ENCODE peak calls at places on chromosome 3, in nine cellular contexts. E is A549, J is ovary, C is esophagus squamous epithelium, N is sigmoid colon, F is tibial nerve, K is upper lobe of left lung, D is GM12892, X is right lobe of liver. L is an unnamed sample.

GRCh38 chr3:101179637-101180036 is 140.7 kb downstream of the IMPG2 start:
- DNase-seq in E (no peak), J (no peak), C (no peak), N (no peak), F (no peak), K (no peak), D (no peak), X (no peak), L (no peak)

GRCh38 chr3:69250014-69250413 is 127.6 kb upstream of the LMOD3 start:
- DNase-seq in E (peak), J (no peak), C (no peak), N (no peak), F (no peak), K (no peak), D (no peak), X (peak), L (no peak)

GRCh38 chr3:55402886-55403605 is 84.1 kb downstream of the WNT5A start:
- DNase-seq in E (peak), J (no peak), C (no peak), N (no peak), F (no peak), K (no peak), D (no peak), X (peak), L (no peak)

GRCh38 chr3:32818431-32819085 is 761 bp downstream of the TRIM71 start:
- DNase-seq in E (no peak), J (no peak), C (no peak), N (no peak), F (no peak), K (peak), D (no peak), X (no peak), L (peak)

GRCh38 chr3:57078366-57079220 is 18.1 kb downstream of the SPATA12 start:
- DNase-seq in E (peak), J (peak), C (no peak), N (peak), F (peak), K (peak), D (peak), X (no peak), L (peak)

GRCh38 chr3:79085166-79085565 is 682.6 kb downstream of the ROBO1 start:
- DNase-seq in E (no peak), J (no peak), C (no peak), N (no peak), F (no peak), K (no peak), D (no peak), X (no peak), L (no peak)

GRCh38 chr3:146557745-146558144 is 13.3 kb upstream of the PLSCR1 start:
- DNase-seq in E (no peak), J (no peak), C (no peak), N (no peak), F (no peak), K (no peak), D (no peak), X (no peak), L (no peak)

GRCh38 chr3:67076607-67077006 is 78.5 kb downstream of the KBTBD8 start:
- DNase-seq in E (no peak), J (no peak), C (no peak), N (no peak), F (no peak), K (no peak), D (no peak), X (no peak), L (no peak)

GRCh38 chr3:136860541-136860940 is 1.5 kb upstream of the NCK1 start:
- DNase-seq in E (no peak), J (no peak), C (no peak), N (no peak), F (no peak), K (no peak), D (no peak), X (no peak), L (no peak)

GRCh38 chr3:125103406-125103805 is 47.6 kb upstream of the HEG1 start:
- DNase-seq in E (no peak), J (no peak), C (no peak), N (no peak), F (no peak), K (no peak), D (no peak), X (no peak), L (no peak)

GRCh38 chr3:13497386-13497785 is 17.3 kb downstream of the HDAC11 start:
- DNase-seq in E (no peak), J (no peak), C (no peak), N (no peak), F (no peak), K (no peak), D (no peak), X (no peak), L (no peak)

GRCh38 chr3:11029948-11030347 is 37.4 kb downstream of the SLC6A1 start:
- DNase-seq in E (no peak), J (no peak), C (no peak), N (no peak), F (no peak), K (no peak), D (no peak), X (no peak), L (no peak)

GRCh38 chr3:72950801-72951200 is 45.8 kb upstream of the PPP4R2 start:
- DNase-seq in E (no peak), J (no peak), C (no peak), N (no peak), F (no peak), K (no peak), D (no peak), X (no peak), L (no peak)

GRCh38 chr3:23952646-23953045 is 7.6 kb downstream of the NR1D2 start:
- DNase-seq in E (no peak), J (no peak), C (no peak), N (no peak), F (no peak), K (no peak), D (no peak), X (no peak), L (no peak)

GRCh38 chr3:124834723-124835718 is 52.1 kb downstream of the ITGB5 start:
- DNase-seq in E (peak), J (peak), C (no peak), N (peak), F (no peak), K (peak), D (peak), X (peak), L (peak)

GRCh38 chr3:100002599-100003350 is 111.5 kb downstream of the FILIP1L start:
- DNase-seq in E (peak), J (no peak), C (no peak), N (peak), F (no peak), K (no peak), D (no peak), X (no peak), L (no peak)

GRCh38 chr3:59446775-59447465 is 397.1 kb upstream of the CFAP20DC start:
- DNase-seq in E (no peak), J (no peak), C (no peak), N (no peak), F (no peak), K (no peak), D (no peak), X (no peak), L (no peak)

GRCh38 chr3:128068156-128068620 is 16.0 kb downstream of the SEC61A1 start:
- DNase-seq in E (peak), J (no peak), C (no peak), N (no peak), F (no peak), K (no peak), D (no peak), X (no peak), L (peak)

GRCh38 chr3:169241928-169242751 is 421.4 kb downstream of the MECOM start:
- DNase-seq in E (no peak), J (no peak), C (no peak), N (peak), F (no peak), K (peak), D (no peak), X (no peak), L (peak)

GRCh38 chr3:157131861-157132260 is 28.1 kb downstream of the CCNL1 start:
- DNase-seq in E (no peak), J (no peak), C (no peak), N (no peak), F (no peak), K (no peak), D (no peak), X (no peak), L (no peak)

GRCh38 chr3:173140986-173141385 is at the start of gene SPATA16:
- DNase-seq in E (no peak), J (no peak), C (no peak), N (no peak), F (no peak), K (peak), D (no peak), X (no peak), L (no peak)

GRCh38 chr3:153639634-153640033 is 477.6 kb downstream of the RAP2B start:
- DNase-seq in E (no peak), J (no peak), C (no peak), N (no peak), F (no peak), K (no peak), D (no peak), X (no peak), L (no peak)

DNA sequence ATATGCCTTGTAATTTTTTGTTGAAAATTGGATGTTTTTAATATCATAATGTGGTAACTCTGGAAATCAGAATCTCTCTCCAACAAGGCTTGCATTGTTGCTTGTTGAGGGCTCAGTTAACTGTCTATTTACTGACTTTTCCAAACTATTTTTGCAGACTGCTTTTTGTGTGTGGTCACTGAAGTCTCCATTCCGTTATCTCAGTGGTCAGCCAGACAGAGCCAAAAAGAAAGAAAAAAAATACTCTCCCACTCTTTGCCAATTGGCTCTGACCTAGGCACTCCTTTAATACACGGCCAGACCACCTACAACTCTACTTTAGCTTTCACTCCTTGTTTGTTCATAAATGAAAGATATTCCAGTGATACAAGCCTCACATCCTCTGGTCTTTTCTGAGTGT is 52.5 kb downstream of the IFT80 start:
- DNase-seq in E (no peak), J (no peak), C (no peak), N (no peak), F (no peak), K (no peak), D (no peak), X (no peak), L (no peak)
- TF ChIP-seq POLR2A in E (no peak), J (no peak), C (no peak), N (no peak), F (no peak), K (no peak), D (no peak), X (no peak), L (no peak)

GRCh38 chr3:190321789-190322603 is at the start of gene CLDN1:
- DNase-seq in E (peak), J (peak), C (peak), N (peak), F (peak), K (peak), D (peak), X (peak), L (peak)
- TF ChIP-seq POLR2A in E (peak), J (peak), C (peak), N (no peak), F (peak), K (peak), D (no peak), X (peak), L (no peak)

DNA sequence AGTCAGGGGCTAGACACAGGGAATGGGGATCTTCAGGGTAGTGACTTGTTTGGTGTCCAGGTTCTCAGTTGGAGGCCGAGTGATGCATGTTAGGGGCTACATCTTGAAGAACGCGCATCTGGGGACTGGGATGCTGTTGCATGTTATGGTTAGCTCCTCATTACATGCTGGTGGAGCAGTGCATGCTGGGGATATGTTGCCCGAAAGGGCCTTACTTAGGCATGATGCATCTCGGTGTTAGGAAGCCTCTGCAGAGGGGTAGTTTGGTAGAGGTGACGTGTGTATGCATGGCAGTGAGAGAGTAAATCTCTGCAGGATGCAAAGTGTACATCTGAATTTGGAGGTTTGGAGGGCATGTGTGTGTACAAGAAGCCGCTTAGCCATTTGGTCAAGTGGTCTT is 2.4 kb downstream of the EIF4G1 start:
- DNase-seq in E (no peak), J (no peak), C (no peak), N (no peak), F (no peak), K (no peak), D (no peak), X (no peak), L (no peak)
- TF ChIP-seq POLR2A in E (no peak), J (no peak), C (no peak), N (no peak), F (no peak), K (no peak), D (no peak), X (no peak), L (no peak)

DNA sequence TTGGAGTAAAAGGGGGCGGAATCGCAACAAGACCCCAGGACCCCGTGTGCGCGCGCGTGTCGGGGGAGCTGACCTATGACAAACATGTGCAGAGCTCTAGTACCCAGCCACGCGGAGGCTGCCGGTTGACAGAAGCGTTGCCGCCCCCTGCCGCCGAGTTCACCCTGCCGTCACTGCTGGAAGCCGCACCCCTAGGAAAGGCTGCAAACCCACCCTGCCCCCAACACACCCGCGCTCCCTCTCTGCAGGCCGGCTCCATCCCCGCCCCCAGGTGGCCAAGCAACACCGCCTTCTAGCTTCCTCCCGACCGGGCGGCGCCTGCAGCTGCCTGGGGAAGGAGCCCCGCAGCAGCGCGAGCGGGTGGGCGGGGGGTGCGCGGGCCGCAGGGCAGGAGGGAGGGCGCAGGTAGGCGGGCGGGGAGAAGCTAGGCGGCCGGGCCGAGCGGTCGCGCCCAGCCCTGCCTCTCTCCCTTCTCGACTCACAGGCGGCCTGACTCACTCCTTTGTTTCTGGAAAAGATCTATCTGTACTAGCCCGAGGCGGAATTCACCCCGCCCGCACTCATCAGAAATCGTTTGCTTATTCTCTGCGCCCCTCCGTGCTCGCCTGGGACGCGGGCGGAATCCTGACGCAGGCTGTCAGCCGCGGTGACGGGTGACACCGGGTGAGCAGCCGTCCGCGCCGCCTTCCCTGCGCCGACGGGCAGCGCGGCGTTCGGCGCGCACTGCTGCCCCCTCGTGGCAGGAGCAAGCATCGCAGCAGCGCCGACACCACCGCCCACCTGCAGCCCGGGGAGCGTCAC is 160.8 kb downstream of the GAP43 start:
- DNase-seq in E (peak), J (peak), C (peak), N (peak), F (peak), K (peak), D (peak), X (peak), L (peak)
- TF ChIP-seq POLR2A in E (peak), J (peak), C (peak), N (no peak), F (no peak), K (no peak), D (no peak), X (peak), L (no peak)

GRCh38 chr3:171838218-171838720 is 4.9 kb upstream of the TMEM212 start:
- DNase-seq in E (peak), J (peak), C (no peak), N (peak), F (peak), K (no peak), D (no peak), X (peak), L (no peak)

GRCh38 chr3:171840831-171841619 is 2.1 kb upstream of the TMEM212 start:
- DNase-seq in E (no peak), J (peak), C (no peak), N (no peak), F (no peak), K (no peak), D (no peak), X (no peak), L (no peak)

GRCh38 chr3:171841620-171842000 is 1.5 kb upstream of the TMEM212 start:
- DNase-seq in E (no peak), J (no peak), C (no peak), N (no peak), F (no peak), K (no peak), D (no peak), X (no peak), L (no peak)

GRCh38 chr3:171839270-171839669 is 3.9 kb upstream of the TMEM212 start:
- DNase-seq in E (no peak), J (no peak), C (no peak), N (no peak), F (no peak), K (no peak), D (no peak), X (no peak), L (no peak)

GRCh38 chr3:171840484-171840830 is 2.7 kb upstream of the TMEM212 start:
- DNase-seq in E (no peak), J (no peak), C (no peak), N (no peak), F (no peak), K (no peak), D (no peak), X (no peak), L (no peak)
- TF ChIP-seq POLR2A in E (no peak), J (no peak), C (no peak), N (no peak), F (no peak), K (no peak), D (no peak), X (no peak), L (no peak)

L was measured in erythroblast.